ENCODE peak calls at places on chromosomes 2 and 18, in four cellular contexts. E is K562, D is HepG2, M is GM12878. F is an unnamed sample.

GRCh38 chr18:11874676-11875075 is 23.5 kb downstream of the CHMP1B start:
- DNase-seq in E (no peak), M (no peak), D (no peak), F (no peak)

GRCh38 chr2:171389780-171390179 is 44.0 kb downstream of the METTL8 start:
- DNase-seq in D (no peak), E (no peak), M (no peak), F (no peak)

GRCh38 chr2:133790706-133791105 is 222.4 kb upstream of the NCKAP5 start:
- DNase-seq in E (no peak), M (no peak), D (no peak), F (no peak)

GRCh38 chr2:175571078-175571653 is 389.7 kb upstream of the ATP5MC3 start:
- DNase-seq in M (no peak), E (no peak), D (no peak), F (no peak)

GRCh38 chr2:204428675-204429074 is 116.6 kb upstream of the PARD3B start:
- DNase-seq in E (no peak), M (no peak), D (no peak), F (no peak)

GRCh38 chr2:48617618-48618017 is at the start of gene GTF2A1L:
- DNase-seq in M (no peak), D (no peak), E (no peak), F (no peak)

GRCh38 chr2:181178823-181179412 is 198.5 kb downstream of the UBE2E3 start:
- DNase-seq in E (peak), M (no peak), D (peak), F (peak)

GRCh38 chr2:140502951-140503630 is 1627.7 kb downstream of the LRP1B start:
- DNase-seq in M (no peak), E (no peak), D (no peak), F (no peak)

GRCh38 chr18:58714821-58715220 is 43.6 kb downstream of the MALT1 start:
- DNase-seq in D (no peak), M (no peak), E (no peak), F (no peak)

GRCh38 chr2:135664623-135665068 is 77.0 kb upstream of the UBXN4 start:
- DNase-seq in M (peak), E (no peak), D (no peak), F (no peak)

GRCh38 chr2:25582079-25582830 is 91.1 kb downstream of the DTNB start:
- DNase-seq in E (no peak), D (no peak), M (no peak), F (no peak)

GRCh38 chr2:241771286-241772062 is 5.1 kb upstream of the GAL3ST2 start:
- DNase-seq in D (peak), E (peak), M (no peak), F (no peak)

DNA sequence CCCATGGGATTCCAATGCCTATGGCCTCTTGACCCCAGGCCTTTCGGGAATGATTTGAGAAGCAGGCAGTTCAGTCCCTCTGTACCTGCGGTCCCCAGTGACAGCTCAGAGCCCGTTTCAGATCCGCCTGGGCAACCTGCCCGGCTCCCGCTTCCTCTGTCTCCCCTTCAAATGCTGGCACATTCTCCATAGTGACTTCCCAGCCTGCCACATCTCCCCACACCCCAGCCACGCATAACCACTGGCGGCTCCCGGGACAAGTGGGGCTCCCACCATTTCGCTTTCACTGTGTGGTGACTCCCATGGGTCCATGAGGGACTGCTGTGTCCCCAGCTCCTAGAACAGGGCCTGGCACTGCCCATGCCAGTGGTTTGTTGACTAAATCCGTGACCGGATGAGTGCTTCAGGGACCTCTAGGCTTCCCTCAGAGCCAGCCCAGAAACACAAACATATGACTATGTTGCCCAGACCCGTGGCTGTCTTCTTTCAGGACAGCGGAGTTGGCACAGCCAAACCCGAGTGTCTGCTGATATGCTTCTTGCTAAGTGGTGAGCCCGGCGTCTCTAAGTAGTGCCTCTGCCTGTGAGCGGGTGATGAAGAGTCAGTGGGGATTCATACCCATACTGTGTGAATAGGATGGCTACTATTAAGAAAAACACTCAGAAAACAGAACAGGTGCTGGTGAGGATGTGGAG is 91.2 kb downstream of the GLI2 start:
- DNase-seq in E (no peak), M (no peak), D (no peak), F (no peak)
- TF ChIP-seq SP1 in E (no peak), M (no peak), D (no peak), F (no peak)

DNA sequence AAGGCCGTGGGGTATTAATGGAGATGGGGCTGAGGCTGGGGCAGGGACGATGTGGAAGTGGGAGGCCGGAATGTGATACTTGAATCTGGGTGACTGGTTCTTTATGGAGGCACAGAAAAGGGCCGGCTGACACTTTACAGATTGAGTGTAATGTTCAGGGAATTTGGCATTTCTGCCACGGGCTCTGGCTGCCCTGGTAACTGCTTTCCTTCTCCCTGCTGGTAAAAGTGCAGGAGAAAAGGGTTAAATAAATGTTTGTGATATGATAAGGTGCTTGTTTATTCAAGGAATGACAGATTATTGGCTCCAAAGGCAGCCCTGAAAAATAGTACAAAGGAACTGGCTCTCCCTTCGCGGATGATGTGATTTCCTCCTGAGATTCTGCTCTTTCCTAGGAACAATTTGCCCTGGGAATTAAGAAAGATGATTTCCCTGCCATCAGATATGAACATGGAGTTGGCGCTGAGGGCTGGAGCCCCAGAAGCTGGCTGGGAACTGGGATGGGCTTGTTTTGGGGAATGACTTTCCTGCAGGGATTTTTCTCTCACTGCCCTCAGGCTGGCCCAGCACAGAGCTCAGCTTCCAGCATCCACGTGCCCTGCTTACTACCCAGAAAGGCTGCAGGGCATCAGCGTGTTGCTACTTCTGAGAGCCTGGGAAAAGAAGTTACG is 52.9 kb upstream of the CTAGE1 start:
- DNase-seq in D (no peak), M (no peak), E (no peak), F (peak)
- TF ChIP-seq BHLHE40 in D (no peak), M (no peak), E (no peak), F (no peak)

DNA sequence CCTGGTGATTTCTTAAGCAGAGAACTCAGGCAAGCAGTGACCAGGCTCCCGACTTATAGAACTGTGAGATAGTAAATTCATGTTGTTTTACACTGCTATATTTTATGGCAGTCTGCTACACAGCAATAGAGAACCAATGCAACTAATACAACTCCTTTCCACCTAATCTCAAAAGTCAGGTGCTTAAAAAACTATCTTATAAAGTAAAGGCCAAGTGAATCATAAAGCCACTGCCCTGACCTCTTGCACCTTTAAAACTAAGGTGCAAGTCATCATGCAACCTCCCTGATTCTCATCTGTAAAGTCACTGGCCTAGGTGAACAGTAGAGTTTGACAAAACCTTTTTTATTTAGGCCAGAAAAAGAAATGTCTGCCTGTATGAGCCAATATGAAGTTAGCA is 95.2 kb upstream of the GLS start:
- DNase-seq in E (no peak), M (no peak), D (no peak), F (no peak)
- TF ChIP-seq SP1 in E (no peak), M (no peak), D (no peak), F (no peak)

GRCh38 chr2:179682756-179683155 is 178.7 kb downstream of the ZNF385B start:
- DNase-seq in D (no peak), E (no peak), M (no peak), F (no peak)

GRCh38 chr2:179671314-179671713 is 190.1 kb downstream of the ZNF385B start:
- DNase-seq in D (no peak), M (no peak), E (no peak), F (no peak)

GRCh38 chr2:179677746-179678505 is 183.5 kb downstream of the ZNF385B start:
- DNase-seq in E (no peak), D (no peak), M (no peak), F (no peak)

GRCh38 chr2:179675435-179675834 is 186.0 kb downstream of the ZNF385B start:
- DNase-seq in E (no peak), M (no peak), D (no peak), F (no peak)

DNA sequence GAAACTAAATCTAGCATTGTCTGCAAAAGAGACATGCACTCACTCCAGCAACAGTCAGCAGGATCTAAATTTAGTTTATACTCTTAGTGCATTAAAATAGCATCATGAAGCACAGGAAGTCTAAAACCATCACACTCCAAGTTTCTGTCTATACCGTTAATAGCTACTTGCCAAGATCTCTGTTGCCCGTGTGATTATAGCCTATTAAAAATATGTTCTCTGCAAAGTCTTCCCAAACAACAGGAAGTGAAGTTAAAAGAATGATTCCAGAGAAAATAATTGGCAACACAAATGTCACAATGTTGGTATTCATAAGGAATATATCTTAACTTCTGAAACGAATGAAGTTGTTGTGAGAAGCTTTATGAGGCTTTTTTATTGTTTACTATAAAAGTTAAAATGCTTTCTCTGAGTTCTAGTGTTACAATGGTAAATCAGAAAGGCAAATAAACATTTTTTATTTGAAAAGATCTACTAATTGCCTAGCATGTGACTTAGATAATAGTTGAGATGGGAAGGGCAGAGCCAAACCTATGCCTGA is 184.2 kb downstream of the ZNF385B start:
- DNase-seq in E (no peak), M (no peak), D (no peak), F (no peak)
- TF ChIP-seq BHLHE40 in E (no peak), M (no peak), D (no peak), F (no peak)

GRCh38 chr2:19748711-19749506 is 152.9 kb downstream of the TTC32 start:
- DNase-seq in D (peak), E (no peak), M (no peak), F (no peak)
- TF ChIP-seq SP1 in D (no peak), E (no peak), M (no peak), F (no peak)

GRCh38 chr2:61670591-61671503 is 132.7 kb upstream of the XPO1 start:
- DNase-seq in E (no peak), D (no peak), M (peak), F (no peak)
- TF ChIP-seq BHLHE40 in E (no peak), D (no peak), M (no peak), F (no peak)

DNA sequence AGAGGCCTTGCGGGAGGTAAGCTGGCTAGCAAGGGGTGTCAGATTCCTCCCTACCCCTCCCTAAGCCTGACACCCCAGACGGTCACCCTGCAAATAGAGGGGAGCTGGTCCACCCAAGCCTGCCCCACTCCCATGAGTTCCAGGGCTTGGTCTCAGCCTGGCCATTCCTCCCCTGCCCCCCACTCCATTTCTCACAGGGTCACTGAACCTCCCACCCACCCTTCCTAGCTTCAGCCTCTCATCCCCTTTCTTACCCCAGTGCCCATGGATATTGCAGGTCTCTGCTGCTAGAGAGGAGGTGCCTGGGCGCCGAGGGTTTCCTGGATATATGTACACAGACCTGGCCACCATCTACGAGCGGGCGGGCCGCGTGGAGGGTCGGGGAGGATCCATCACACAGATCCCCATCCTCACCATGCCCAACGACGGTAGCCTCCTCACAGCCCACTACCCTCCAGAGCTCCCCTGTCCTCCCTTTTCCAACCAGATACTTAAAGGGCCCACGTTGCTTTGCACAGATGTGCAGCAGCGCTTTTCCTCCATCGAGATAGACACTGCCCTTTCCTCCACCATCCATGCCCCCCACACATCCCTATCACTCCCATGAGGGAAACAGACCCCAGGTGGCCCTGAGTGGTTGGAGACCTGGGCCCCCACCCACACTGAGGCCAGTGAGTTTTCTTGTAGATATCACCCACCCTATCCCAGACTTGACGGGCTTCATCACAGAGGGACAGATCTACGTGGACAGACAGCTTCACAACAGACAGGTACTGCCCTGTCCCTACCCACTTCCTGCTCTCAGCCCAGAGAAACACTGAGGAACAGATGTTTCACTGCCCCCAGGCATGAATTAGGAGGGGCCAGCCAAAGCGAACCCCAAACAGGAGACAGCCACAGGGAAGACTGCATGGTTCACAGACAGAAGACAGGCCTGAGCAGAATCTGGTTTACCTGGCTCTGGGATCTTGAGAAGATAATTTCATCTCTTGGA is 15.2 kb upstream of the ANKRD53 start:
- DNase-seq in M (no peak), E (no peak), D (no peak), F (no peak)
- TF ChIP-seq SP1 in M (no peak), E (no peak), D (no peak), F (no peak)

GRCh38 chr2:215698566-215698965 is 262.7 kb upstream of the FN1 start:
- DNase-seq in D (no peak), E (no peak), M (no peak), F (no peak)
- TF ChIP-seq BHLHE40 in D (no peak), E (no peak), M (no peak), F (no peak)

DNA sequence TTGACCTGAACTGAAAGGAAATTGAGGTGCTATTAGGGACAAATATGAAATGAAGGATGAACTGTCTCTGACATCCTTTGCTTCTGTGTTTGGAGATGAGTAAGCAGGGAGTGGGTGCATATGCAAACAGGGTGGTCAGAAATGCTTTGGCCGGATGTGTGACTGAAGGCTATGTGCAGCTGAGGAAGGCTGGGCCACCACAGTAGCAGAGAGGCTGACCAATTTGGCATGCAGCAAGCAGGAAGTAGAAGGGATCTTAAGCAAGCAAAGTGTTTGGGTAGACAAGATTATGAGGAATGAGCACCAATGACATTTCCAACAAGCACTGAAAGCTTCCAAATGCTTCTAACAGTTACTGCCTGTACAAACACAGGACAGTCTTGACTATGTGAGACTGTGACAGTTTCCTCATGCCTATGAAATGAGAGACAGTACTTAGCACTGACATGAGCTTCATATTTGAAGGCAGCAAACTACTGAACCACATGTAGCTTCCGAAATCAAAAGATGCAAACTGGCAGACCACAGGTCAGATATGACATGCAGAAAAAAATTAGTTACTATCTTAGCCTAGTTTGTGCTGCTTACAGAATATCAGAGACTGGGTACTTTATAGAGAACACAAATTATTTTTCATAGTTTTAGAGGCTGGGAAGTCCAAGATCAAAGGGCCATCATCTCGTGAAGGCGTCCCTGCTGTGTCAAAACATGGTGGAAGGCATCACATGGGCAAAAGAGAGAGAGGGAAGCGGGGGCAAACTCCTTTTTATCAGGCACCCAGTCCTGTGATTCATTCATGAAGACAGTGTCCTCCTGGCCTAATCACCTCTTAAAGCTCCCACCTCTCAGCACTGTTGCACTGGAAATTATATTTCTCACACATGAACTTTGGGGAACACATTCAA is 3.2 kb upstream of the ACTR3 start:
- DNase-seq in M (peak), D (peak), E (no peak), F (no peak)
- TF ChIP-seq SP1 in M (peak), D (no peak), E (no peak), F (no peak)

F was measured in HEK293T.